ENCODE peak calls at places on chromosomes 16 and 17, in four cellular contexts. One of them, this sample, is unnamed.

GRCh38 chr16:24075929-24076716 is 180.0 kb upstream of the CACNG3 start:
- DNase-seq in Panc1: no peak
- DNase-seq in colonic mucosa: no peak
- DNase-seq in SK-N-SH: no peak
- DNase-seq in this sample: peak

GRCh38 chr17:72244494-72244893 is 123.7 kb downstream of the SOX9 start:
- DNase-seq in colonic mucosa: no peak
- DNase-seq in Panc1: no peak
- DNase-seq in SK-N-SH: no peak
- DNase-seq in this sample: no peak

GRCh38 chr16:20942271-20942670 is 41.7 kb downstream of the LYRM1 start:
- DNase-seq in colonic mucosa: no peak
- DNase-seq in SK-N-SH: no peak
- DNase-seq in Panc1: no peak
- DNase-seq in this sample: no peak

GRCh38 chr16:27346818-27347217 is 33.0 kb downstream of the IL4R start:
- DNase-seq in Panc1: no peak
- DNase-seq in colonic mucosa: no peak
- DNase-seq in SK-N-SH: no peak
- DNase-seq in this sample: no peak

GRCh38 chr16:3490911-3491629 is 4.2 kb downstream of the C16orf90 start:
- DNase-seq in colonic mucosa: no peak
- DNase-seq in SK-N-SH: no peak
- DNase-seq in Panc1: no peak
- DNase-seq in this sample: no peak

GRCh38 chr17:55660171-55660886 is 62.3 kb downstream of the TMEM100 start:
- DNase-seq in colonic mucosa: no peak
- DNase-seq in SK-N-SH: no peak
- DNase-seq in Panc1: no peak
- DNase-seq in this sample: no peak

GRCh38 chr17:4152471-4152870 is 9.5 kb downstream of the CYB5D2 start:
- DNase-seq in Panc1: no peak
- DNase-seq in colonic mucosa: no peak
- DNase-seq in SK-N-SH: no peak
- DNase-seq in this sample: no peak

GRCh38 chr16:88478115-88478514 is 25.0 kb downstream of the ZFPM1 start:
- DNase-seq in colonic mucosa: no peak
- DNase-seq in SK-N-SH: no peak
- DNase-seq in Panc1: no peak
- DNase-seq in this sample: no peak

GRCh38 chr17:8046929-8047768 is 8.3 kb downstream of the ALOX15B start:
- DNase-seq in Panc1: no peak
- DNase-seq in colonic mucosa: no peak
- DNase-seq in SK-N-SH: no peak
- DNase-seq in this sample: no peak

GRCh38 chr17:74430385-74430705 is 1.5 kb upstream of the GPRC5C start:
- DNase-seq in colonic mucosa: no peak
- DNase-seq in Panc1: no peak
- DNase-seq in SK-N-SH: no peak
- DNase-seq in this sample: no peak

GRCh38 chr17:4948997-4949320 is 629 bp upstream of the PFN1 start:
- DNase-seq in SK-N-SH: peak
- DNase-seq in colonic mucosa: peak
- DNase-seq in Panc1: no peak
- DNase-seq in this sample: peak

GRCh38 chr17:38921756-38922411 is 3.5 kb upstream of the LASP1NB start:
- DNase-seq in SK-N-SH: no peak
- DNase-seq in Panc1: no peak
- DNase-seq in colonic mucosa: no peak
- DNase-seq in this sample: no peak

GRCh38 chr17:32319548-32319905 is 22.4 kb downstream of the C17orf75 start:
- DNase-seq in SK-N-SH: peak
- DNase-seq in colonic mucosa: peak
- DNase-seq in Panc1: peak
- DNase-seq in this sample: peak

GRCh38 chr17:2713881-2714280 is 2.3 kb upstream of the CLUH start:
- DNase-seq in SK-N-SH: no peak
- DNase-seq in colonic mucosa: no peak
- DNase-seq in Panc1: no peak
- DNase-seq in this sample: no peak

DNA sequence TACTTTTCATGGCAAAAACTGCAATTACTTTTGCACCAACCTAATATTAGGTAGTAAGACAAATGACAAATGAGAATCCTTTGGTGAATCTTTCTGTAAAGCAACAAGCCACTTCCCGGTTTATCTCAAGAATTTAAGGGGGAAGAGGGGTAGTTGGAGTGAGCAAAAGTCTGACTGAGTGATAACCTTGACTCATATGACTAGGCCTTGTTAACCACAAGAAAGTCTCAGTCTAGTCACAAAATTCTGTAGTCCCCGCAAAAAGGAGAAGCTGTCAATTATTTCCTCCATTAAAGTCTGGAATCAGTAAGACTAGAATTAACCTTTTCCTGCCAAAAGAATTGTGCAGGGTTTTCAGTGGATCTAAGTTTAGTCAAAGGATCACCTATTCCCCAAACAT is 72.2 kb upstream of the GNAO1 start:
- DNase-seq in SK-N-SH: no peak
- DNase-seq in colonic mucosa: no peak
- DNase-seq in Panc1: no peak
- DNase-seq in this sample: no peak
- H3K4me3 ChIP-seq in SK-N-SH: no peak
- H3K4me3 ChIP-seq in colonic mucosa: no peak
- H3K4me3 ChIP-seq in Panc1: no peak
- H3K4me3 ChIP-seq in this sample: no peak

DNA sequence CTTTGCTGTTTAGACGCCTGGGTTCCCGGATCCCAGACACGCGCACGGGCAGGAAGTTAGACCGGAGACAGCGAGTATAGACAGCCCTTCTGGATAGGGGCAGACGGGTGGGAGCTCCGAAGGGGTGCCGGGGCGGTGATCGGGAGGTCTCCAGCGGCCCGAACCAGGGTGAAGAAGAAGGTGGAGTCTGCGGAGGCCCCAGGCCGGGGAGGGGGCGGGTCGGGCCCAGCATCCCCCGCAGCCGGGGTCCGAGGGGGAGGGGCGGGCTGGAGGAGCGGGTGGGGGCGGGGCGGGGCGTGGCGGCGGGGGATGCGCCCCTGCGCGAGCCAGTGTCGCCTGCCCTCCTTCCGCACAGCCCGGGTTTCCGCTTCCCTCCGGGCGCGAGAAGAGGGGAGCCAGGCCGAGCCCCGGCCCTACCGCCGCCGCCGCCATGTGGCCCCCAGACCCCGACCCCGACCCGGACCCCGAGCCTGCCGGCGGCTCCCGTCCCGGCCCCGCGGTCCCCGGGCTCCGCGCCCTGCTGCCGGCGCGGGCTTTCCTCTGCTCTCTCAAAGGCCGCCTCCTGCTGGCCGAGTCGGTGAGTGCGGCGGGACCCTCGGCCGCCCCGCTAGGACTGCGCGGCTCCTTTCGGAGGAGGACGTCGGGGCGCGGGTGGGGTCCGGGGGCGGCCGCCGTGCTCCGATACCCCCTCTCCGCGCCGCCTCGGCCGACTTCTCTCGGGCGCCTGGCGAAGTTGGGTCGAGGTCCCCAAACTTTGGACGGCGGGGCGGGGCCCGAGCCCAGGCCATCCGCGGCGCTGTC is at the start of gene CMTM3:
- DNase-seq in SK-N-SH: peak
- DNase-seq in colonic mucosa: peak
- DNase-seq in Panc1: no peak
- DNase-seq in this sample: peak
- H3K4me3 ChIP-seq in SK-N-SH: peak
- H3K4me3 ChIP-seq in colonic mucosa: peak
- H3K4me3 ChIP-seq in Panc1: peak
- H3K4me3 ChIP-seq in this sample: peak

GRCh38 chr16:81053761-81054160 is 18.1 kb downstream of the ATMIN start:
- DNase-seq in Panc1: no peak
- DNase-seq in colonic mucosa: no peak
- DNase-seq in SK-N-SH: no peak
- DNase-seq in this sample: no peak
- H3K4me3 ChIP-seq in Panc1: no peak
- H3K4me3 ChIP-seq in colonic mucosa: no peak
- H3K4me3 ChIP-seq in SK-N-SH: no peak
- H3K4me3 ChIP-seq in this sample: no peak

GRCh38 chr16:15672514-15673167 is 22.6 kb downstream of the NDE1 start:
- DNase-seq in colonic mucosa: peak
- DNase-seq in SK-N-SH: no peak
- DNase-seq in Panc1: no peak
- DNase-seq in this sample: no peak
- H3K4me3 ChIP-seq in colonic mucosa: no peak
- H3K4me3 ChIP-seq in SK-N-SH: no peak
- H3K4me3 ChIP-seq in Panc1: no peak
- H3K4me3 ChIP-seq in this sample: no peak

GRCh38 chr16:57194512-57194911 is 8.4 kb downstream of the RSPRY1 start:
- DNase-seq in SK-N-SH: peak
- DNase-seq in colonic mucosa: no peak
- DNase-seq in Panc1: peak
- DNase-seq in this sample: no peak
- H3K4me3 ChIP-seq in SK-N-SH: peak
- H3K4me3 ChIP-seq in colonic mucosa: no peak
- H3K4me3 ChIP-seq in Panc1: no peak
- H3K4me3 ChIP-seq in this sample: no peak

DNA sequence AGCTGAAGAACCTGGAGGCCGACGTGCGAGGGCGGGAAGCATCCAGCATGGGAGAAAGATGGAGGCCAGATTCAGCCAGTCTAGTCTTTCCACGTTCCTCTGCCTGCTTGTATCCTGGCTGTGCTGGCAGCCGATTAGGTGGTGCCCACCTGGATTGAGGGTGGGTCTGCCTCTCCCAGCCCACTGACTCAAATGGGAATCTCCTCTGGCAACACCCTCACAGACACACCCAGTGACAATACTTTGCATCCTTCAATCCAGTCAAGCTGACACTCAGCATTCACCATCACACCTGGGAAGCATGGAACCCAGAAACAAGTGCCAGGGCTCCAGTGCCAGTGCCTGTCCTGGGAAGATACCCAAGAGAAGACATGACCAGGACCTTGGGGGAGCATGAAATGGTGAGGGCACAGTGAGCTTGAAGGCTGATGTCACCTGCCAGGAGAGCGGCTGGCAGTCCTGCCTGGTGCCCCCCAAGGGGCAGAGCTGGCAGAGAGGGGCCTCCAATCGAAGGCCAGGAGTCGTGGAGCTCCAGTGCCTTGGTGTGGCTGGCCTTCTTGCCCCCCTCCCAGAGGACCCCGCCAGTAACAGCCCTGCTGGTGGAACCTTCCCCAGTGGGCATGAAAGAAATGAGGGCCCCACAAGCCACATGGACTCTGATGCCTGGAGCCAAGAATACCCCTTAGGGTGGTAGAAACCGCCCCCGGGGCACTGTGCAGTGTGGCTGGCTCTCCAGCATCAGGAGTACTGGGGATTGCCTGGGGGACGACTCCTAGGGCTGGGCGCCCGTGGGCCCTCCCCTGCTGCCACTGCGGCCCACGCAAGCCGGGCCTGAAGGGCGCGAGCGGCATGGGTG is 643 bp upstream of the NPB start:
- DNase-seq in Panc1: no peak
- DNase-seq in SK-N-SH: no peak
- DNase-seq in colonic mucosa: no peak
- DNase-seq in this sample: no peak
- H3K4me3 ChIP-seq in Panc1: no peak
- H3K4me3 ChIP-seq in SK-N-SH: no peak
- H3K4me3 ChIP-seq in colonic mucosa: peak
- H3K4me3 ChIP-seq in this sample: no peak

GRCh38 chr17:59842901-59843652 is 49.7 kb downstream of the TUBD1 start:
- DNase-seq in colonic mucosa: peak
- DNase-seq in SK-N-SH: no peak
- DNase-seq in Panc1: peak
- DNase-seq in this sample: no peak
- H3K4me3 ChIP-seq in colonic mucosa: no peak
- H3K4me3 ChIP-seq in SK-N-SH: peak
- H3K4me3 ChIP-seq in Panc1: peak
- H3K4me3 ChIP-seq in this sample: no peak

GRCh38 chr17:48055531-48056245 is 7.5 kb downstream of the NFE2L1 start:
- DNase-seq in Panc1: no peak
- DNase-seq in colonic mucosa: no peak
- DNase-seq in SK-N-SH: no peak
- DNase-seq in this sample: peak

GRCh38 chr17:48056246-48056745 is 8.1 kb downstream of the NFE2L1 start:
- DNase-seq in SK-N-SH: no peak
- DNase-seq in colonic mucosa: no peak
- DNase-seq in Panc1: no peak
- DNase-seq in this sample: no peak

GRCh38 chr17:48052956-48053757 is 5.0 kb downstream of the NFE2L1 start:
- DNase-seq in SK-N-SH: peak
- DNase-seq in Panc1: no peak
- DNase-seq in colonic mucosa: peak
- DNase-seq in this sample: no peak

GRCh38 chr17:48053758-48054237 is 5.6 kb downstream of the NFE2L1 start:
- DNase-seq in SK-N-SH: no peak
- DNase-seq in colonic mucosa: no peak
- DNase-seq in Panc1: no peak
- DNase-seq in this sample: no peak

GRCh38 chr17:48054238-48055185 is 6.4 kb downstream of the NFE2L1 start:
- DNase-seq in SK-N-SH: peak
- DNase-seq in colonic mucosa: peak
- DNase-seq in Panc1: no peak
- DNase-seq in this sample: no peak
- H3K4me3 ChIP-seq in SK-N-SH: peak
- H3K4me3 ChIP-seq in colonic mucosa: no peak
- H3K4me3 ChIP-seq in Panc1: peak
- H3K4me3 ChIP-seq in this sample: no peak

GRCh38 chr17:18993876-18994275 is 10.7 kb downstream of the FAM83G start:
- DNase-seq in Panc1: no peak
- DNase-seq in colonic mucosa: no peak
- DNase-seq in SK-N-SH: no peak
- DNase-seq in this sample: no peak
- H3K4me3 ChIP-seq in Panc1: no peak
- H3K4me3 ChIP-seq in colonic mucosa: no peak
- H3K4me3 ChIP-seq in SK-N-SH: no peak
- H3K4me3 ChIP-seq in this sample: no peak

DNA sequence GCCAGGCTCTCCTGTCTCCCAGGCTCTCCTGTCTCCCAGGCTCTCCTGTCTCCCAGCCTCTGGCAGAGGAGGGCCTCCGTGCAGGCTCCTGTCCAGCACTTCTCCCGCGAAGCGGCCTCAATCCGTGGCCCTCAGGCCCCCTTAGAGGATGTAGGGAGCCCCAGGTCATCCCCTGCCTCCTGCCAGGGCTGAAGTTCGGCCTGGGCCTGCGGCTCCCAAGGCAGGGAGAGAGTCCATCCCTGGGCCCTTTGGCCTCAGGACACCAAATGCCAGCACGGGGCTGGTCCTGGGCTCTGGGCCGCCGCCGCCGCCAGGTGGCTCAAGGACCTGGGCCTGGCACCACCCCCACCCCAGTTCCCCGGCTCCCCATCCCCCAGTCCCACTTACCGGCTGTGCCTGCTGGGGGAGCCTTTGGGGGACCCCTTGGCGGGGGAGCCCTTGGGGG is 370 bp downstream of the EVPL start:
- DNase-seq in Panc1: no peak
- DNase-seq in colonic mucosa: no peak
- DNase-seq in SK-N-SH: no peak
- DNase-seq in this sample: no peak
- H3K4me3 ChIP-seq in Panc1: peak
- H3K4me3 ChIP-seq in colonic mucosa: peak
- H3K4me3 ChIP-seq in SK-N-SH: no peak
- H3K4me3 ChIP-seq in this sample: no peak

This sample was measured in MM.1S.